ENCODE peak calls at places on chromosomes 16 and 17, in four cellular contexts. S is IMR-90, W is mesenchymal stem cell, I is H9. Q is an unnamed sample.

GRCh38 chr17:71107136-71107535 is 937.8 kb downstream of the KCNJ2 start:
- DNase-seq in S (no peak), I (no peak), W (no peak), Q (no peak)

GRCh38 chr16:59060212-59060611 is 326.1 kb upstream of the GOT2 start:
- DNase-seq in I (no peak), S (peak; percentile 84), W (peak; percentile 36), Q (no peak)

GRCh38 chr17:40607641-40608040 is 40.0 kb downstream of the SMARCE1 start:
- DNase-seq in I (no peak), S (no peak), W (no peak), Q (no peak)

GRCh38 chr16:69490707-69491324 is 66.4 kb downstream of the CYB5B start:
- DNase-seq in W (no peak), I (no peak), S (no peak), Q (no peak)

GRCh38 chr17:3687949-3688614 is 7.9 kb downstream of the P2RX5 start:
- DNase-seq in S (no peak), I (no peak), W (no peak), Q (no peak)

GRCh38 chr16:57123216-57123968 is 31.0 kb downstream of the CPNE2 start:
- DNase-seq in I (no peak), W (no peak), S (no peak), Q (no peak)

GRCh38 chr16:48117217-48118105 is 38.3 kb downstream of the ABCC12 start:
- DNase-seq in I (peak; percentile 89), W (peak; percentile 58), S (no peak), Q (peak; percentile 97)

GRCh38 chr16:50655558-50656055 is 25.5 kb downstream of the SNX20 start:
- DNase-seq in I (no peak), S (no peak), W (no peak), Q (no peak)

GRCh38 chr16:53546988-53547391 is 44.0 kb upstream of the AKTIP start:
- DNase-seq in W (peak; percentile 65), I (peak; percentile 71), S (peak; percentile 13), Q (peak; percentile 17)

GRCh38 chr17:66459811-66460270 is 157.4 kb downstream of the PRKCA start:
- DNase-seq in W (peak; percentile 99), S (peak; percentile 99), I (no peak), Q (no peak)

GRCh38 chr17:7208754-7209460 is 10.7 kb downstream of the DLG4 start:
- DNase-seq in I (peak; percentile 24), W (no peak), S (no peak), Q (no peak)

GRCh38 chr16:56912746-56913703 is 18.9 kb upstream of the HERPUD1 start:
- DNase-seq in I (no peak), S (peak; percentile 83), W (peak; percentile 62), Q (no peak)

GRCh38 chr16:29968205-29968604 is 5.5 kb upstream of the TAOK2 start:
- DNase-seq in S (no peak), W (no peak), I (no peak), Q (no peak)

GRCh38 chr17:14833201-14833773 is 431.8 kb downstream of the PMP22 start:
- DNase-seq in S (peak; percentile 94), W (peak; percentile 80), I (no peak), Q (no peak)

GRCh38 chr17:27873211-27873610 is 20.0 kb downstream of the LYRM9 start:
- DNase-seq in I (no peak), W (no peak), S (no peak), Q (no peak)

GRCh38 chr17:78919816-78920516 is 5.2 kb downstream of the TIMP2 start:
- DNase-seq in S (no peak), I (peak; percentile 27), W (no peak), Q (no peak)

GRCh38 chr16:56203052-56203451 is 11.8 kb downstream of the GNAO1 start:
- DNase-seq in I (peak; percentile 70), S (peak; percentile 6), W (peak; percentile 19), Q (peak; percentile 53)

GRCh38 chr17:676060-676745 is 38.4 kb downstream of the VPS53 start:
- DNase-seq in S (peak; percentile 83), W (no peak), I (no peak), Q (no peak)

GRCh38 chr16:1150511-1150982 is 2.4 kb upstream of the CACNA1H start:
- DNase-seq in S (peak; percentile 47), W (peak; percentile 24), I (peak; percentile 62), Q (no peak)

GRCh38 chr16:19700319-19700781 is 17.7 kb downstream of the KNOP1 start:
- DNase-seq in S (peak; percentile 70), W (peak; percentile 77), I (no peak), Q (no peak)

GRCh38 chr17:16820161-16820877 is 130.3 kb downstream of the CCDC144A start:
- DNase-seq in W (no peak), S (no peak), I (peak; percentile 31), Q (no peak)

GRCh38 chr16:4376820-4377572 is 5.3 kb downstream of the VASN start:
- DNase-seq in I (no peak), W (no peak), S (no peak), Q (no peak)

GRCh38 chr16:4377573-4378146 is 6.0 kb downstream of the VASN start:
- DNase-seq in S (no peak), W (no peak), I (no peak), Q (no peak)

GRCh38 chr16:4378202-4378666 is 6.6 kb downstream of the VASN start:
- DNase-seq in W (no peak), I (no peak), S (no peak), Q (no peak)

GRCh38 chr16:4380131-4381063 is 8.7 kb downstream of the VASN start:
- DNase-seq in S (no peak), W (no peak), I (no peak), Q (no peak)

GRCh38 chr16:4379001-4379688 is 7.5 kb downstream of the VASN start:
- DNase-seq in I (no peak), W (no peak), S (no peak), Q (no peak)
- H3K18ac ChIP-seq in I (no peak overlapping the region), W (no peak overlapping the region), S (no peak overlapping the region), Q (no peak overlapping the region)

GRCh38 chr17:34820922-34821321 is 140.3 kb downstream of the CCT6B start:
- DNase-seq in W (no peak), S (no peak), I (peak; percentile 45), Q (no peak)

GRCh38 chr17:34822007-34822737 is 139.1 kb downstream of the CCT6B start:
- DNase-seq in S (no peak), W (no peak), I (peak; percentile 43), Q (no peak)

GRCh38 chr17:34817252-34817651 is 144.0 kb downstream of the CCT6B start:
- DNase-seq in W (no peak), S (no peak), I (no peak), Q (no peak)

GRCh38 chr17:34823023-34823422 is 138.2 kb downstream of the CCT6B start:
- DNase-seq in I (no peak), S (no peak), W (no peak), Q (no peak)

GRCh38 chr17:34820166-34820920 is 140.9 kb downstream of the CCT6B start:
- DNase-seq in W (no peak), S (no peak), I (peak; percentile 59), Q (no peak)
- H3K18ac ChIP-seq in W (no peak overlapping the region), S (no peak overlapping the region), I (no peak overlapping the region), Q (peak overlapping the region; percentile 66)

DNA sequence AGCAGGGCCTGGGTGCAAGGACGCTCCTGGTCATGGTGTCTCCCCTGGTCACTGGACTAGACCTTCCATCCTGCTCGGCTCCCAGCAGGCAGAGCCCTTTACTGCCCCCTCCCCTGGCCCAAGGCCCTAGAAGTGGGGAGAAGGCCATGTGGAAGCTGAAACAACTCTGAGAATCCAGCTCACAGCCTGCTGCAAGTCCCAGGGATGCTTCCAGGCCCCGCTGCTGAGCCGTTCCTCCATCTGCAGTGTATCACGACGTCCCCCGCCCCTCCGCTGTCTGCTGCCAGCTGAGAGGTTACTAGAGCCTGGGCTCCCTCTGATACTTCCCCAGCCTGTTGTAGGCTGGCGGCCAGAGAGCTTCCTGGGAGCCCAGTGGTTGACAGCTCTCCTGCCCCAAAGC is 118.1 kb downstream of the MGAT5B start:
- DNase-seq in S (no peak), I (no peak), W (no peak), Q (no peak)
- H3K18ac ChIP-seq in S (no peak overlapping the region), I (no peak overlapping the region), W (no peak overlapping the region), Q (no peak overlapping the region)

GRCh38 chr17:36892112-36892838 is 45.0 kb upstream of the LHX1 start:
- DNase-seq in W (no peak), I (no peak), S (no peak), Q (no peak)

GRCh38 chr17:36888236-36888957 is 48.9 kb upstream of the LHX1 start:
- DNase-seq in W (no peak), S (no peak), I (no peak), Q (no peak)

GRCh38 chr17:36890398-36891190 is 46.7 kb upstream of the LHX1 start:
- DNase-seq in S (no peak), I (no peak), W (no peak), Q (no peak)

GRCh38 chr17:36885761-36886365 is 51.4 kb upstream of the LHX1 start:
- DNase-seq in I (no peak), S (no peak), W (no peak), Q (no peak)

GRCh38 chr17:36889955-36890354 is 47.3 kb upstream of the LHX1 start:
- DNase-seq in S (no peak), I (no peak), W (no peak), Q (no peak)
- H3K18ac ChIP-seq in S (no peak overlapping the region), I (no peak overlapping the region), W (no peak overlapping the region), Q (no peak overlapping the region)

GRCh38 chr17:41917192-41917591 is 1.6 kb downstream of the ACLY start:
- DNase-seq in S (peak; percentile 59), W (peak; percentile 38), I (no peak), Q (no peak)

GRCh38 chr17:41917957-41918391 is 777 bp downstream of the ACLY start:
- DNase-seq in I (no peak), S (peak; percentile 31), W (peak; percentile 44), Q (no peak)

GRCh38 chr17:41919165-41919817 is 540 bp upstream of the ACLY start:
- DNase-seq in W (no peak), I (peak; percentile 92), S (no peak), Q (peak; percentile 82)

GRCh38 chr17:41919840-41920579 is 1.3 kb upstream of the ACLY start:
- DNase-seq in W (no peak), S (peak; percentile 33), I (peak; percentile 62), Q (no peak)

GRCh38 chr17:41918392-41919164 is at the start of gene ACLY:
- DNase-seq in I (peak; percentile 100), W (peak; percentile 98), S (peak; percentile 95), Q (peak; percentile 94)
- H3K18ac ChIP-seq in I (peak within 1 kb of the TSS; percentile 97), W (peak within 1 kb of the TSS; percentile 99), S (peak within 1 kb of the TSS; percentile 26), Q (peak within 1 kb of the TSS; percentile 96)

DNA sequence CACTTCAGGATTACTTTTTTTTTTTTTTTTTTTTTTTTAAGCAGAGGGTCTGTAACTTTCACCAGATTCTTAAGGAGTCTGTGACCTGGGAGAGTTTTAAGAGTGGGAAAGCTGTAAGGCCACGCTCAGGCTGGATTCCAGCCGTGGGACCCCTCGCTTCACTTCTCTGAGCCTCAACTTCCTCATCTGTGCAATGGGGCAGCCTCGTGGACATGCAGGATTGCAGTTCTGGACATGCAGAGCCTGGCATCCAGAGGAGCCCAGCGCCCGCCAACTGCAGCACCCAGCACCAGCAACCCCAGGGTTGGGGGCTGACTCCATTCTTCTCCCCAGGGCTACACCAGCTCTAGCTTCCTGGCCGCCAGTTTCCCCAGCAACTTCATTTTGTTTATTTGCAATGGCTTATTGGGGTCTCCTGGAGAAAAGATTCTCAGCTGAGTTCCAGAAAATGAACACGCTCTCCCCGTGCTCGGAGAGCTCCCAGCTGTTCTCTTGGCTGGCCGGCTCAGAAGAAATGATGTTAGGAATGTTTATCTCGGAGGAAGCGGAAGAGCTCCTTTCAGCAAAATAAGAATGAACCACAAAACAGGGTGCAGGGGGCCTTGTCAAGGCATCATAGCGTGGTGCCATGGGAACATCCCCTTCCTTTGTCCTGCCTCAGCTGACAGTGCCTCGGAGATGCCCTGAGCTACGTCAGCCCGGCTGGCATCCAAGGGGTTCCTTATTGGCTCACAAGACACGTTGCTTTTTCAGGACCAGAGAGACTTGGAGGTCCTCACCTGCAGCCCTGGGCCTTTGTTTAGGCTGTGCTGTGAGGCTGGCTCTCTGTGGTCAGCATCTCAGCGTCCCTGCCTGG is 22.9 kb upstream of the ZCCHC14 start:
- DNase-seq in W (no peak), I (no peak), S (no peak), Q (no peak)
- H3K18ac ChIP-seq in W (no peak overlapping the region), I (no peak overlapping the region), S (no peak overlapping the region), Q (no peak overlapping the region)